ENCODE peak calls at places on chromosomes 3 and 15, in eight cellular contexts. K, R, W, P, O, M, Q and H are unnamed samples.

GRCh38 chr3:124263168-124263567 is 271.2 kb upstream of the ROPN1 start:
- DNase-seq in K (peak; percentile 44), R (peak; percentile 97), W (no peak), O (no peak), M (no peak), P (no peak), Q (no peak), H (no peak)

GRCh38 chr15:37981781-37982180 is 47.3 kb downstream of the TMCO5A start:
- DNase-seq in K (peak; percentile 35), R (peak; percentile 61), P (peak; percentile 39), M (no peak), Q (no peak), O (peak; percentile 30), W (no peak), H (no peak)

GRCh38 chr15:54789377-54789776 is 407.4 kb downstream of the RSL24D1 start:
- DNase-seq in W (no peak), Q (no peak), K (no peak), R (no peak), O (no peak), P (no peak), M (no peak), H (no peak)

GRCh38 chr15:65189102-65189740 is 4.1 kb upstream of the CLPX start:
- DNase-seq in P (peak; percentile 63), Q (peak; percentile 31), R (peak; percentile 78), K (peak; percentile 68), O (peak; percentile 70), M (peak; percentile 58), W (peak; percentile 57), H (no peak)

GRCh38 chr3:116614795-116615362 is 94.7 kb upstream of the TUSC7 start:
- DNase-seq in P (no peak), M (peak; percentile 6), R (peak; percentile 5), Q (no peak), W (no peak), O (peak; percentile 29), K (no peak), H (no peak)

GRCh38 chr3:114551770-114552526 is 258.1 kb downstream of the TIGIT start:
- DNase-seq in P (peak; percentile 85), O (no peak), Q (no peak), M (no peak), R (peak; percentile 52), K (peak; percentile 46), W (no peak), H (peak; percentile 50)

GRCh38 chr3:185807455-185808068 is 17.3 kb downstream of the IGF2BP2 start:
- DNase-seq in R (peak; percentile 68), P (peak; percentile 79), O (peak; percentile 25), K (peak; percentile 84), Q (no peak), M (peak; percentile 95), W (no peak), H (no peak)

GRCh38 chr15:75156306-75157215 is 45.1 kb upstream of the C15orf39 start:
- DNase-seq in K (no peak), P (no peak), O (peak; percentile 66), M (no peak), R (no peak), W (no peak), Q (no peak), H (peak; percentile 90)

GRCh38 chr15:31502541-31503229 is 176.1 kb downstream of the KLF13 start:
- DNase-seq in M (no peak), K (no peak), R (no peak), W (no peak), P (no peak), O (no peak), Q (peak; percentile 12), H (no peak)

GRCh38 chr15:90221251-90221900 is 12.4 kb downstream of the CIB1 start:
- DNase-seq in O (peak; percentile 76), W (no peak), K (peak; percentile 70), M (peak; percentile 72), Q (peak; percentile 81), R (peak; percentile 92), P (no peak), H (peak; percentile 92)

GRCh38 chr3:159770998-159771397 is 217.6 kb upstream of the IL12A start:
- DNase-seq in R (no peak), Q (no peak), M (no peak), K (no peak), W (no peak), O (no peak), P (no peak), H (no peak)

GRCh38 chr15:56933420-56934210 is 15.2 kb downstream of the TCF12 start:
- DNase-seq in M (no peak), W (no peak), R (no peak), P (no peak), O (no peak), Q (no peak), K (no peak), H (no peak)

GRCh38 chr3:119841808-119842471 is 60.0 kb downstream of the NR1I2 start:
- DNase-seq in R (no peak), K (no peak), P (no peak), W (no peak), Q (no peak), M (no peak), O (no peak), H (no peak)

GRCh38 chr3:197372076-197372661 is 73.8 kb upstream of the DLG1 start:
- DNase-seq in W (no peak), O (peak; percentile 39), M (no peak), P (no peak), R (peak; percentile 86), K (no peak), Q (peak; percentile 55), H (peak; percentile 41)
- H3K4me3 ChIP-seq in W (no peak overlapping the region), O (no peak overlapping the region), M (no peak overlapping the region), P (peak overlapping the region; percentile 23), R (no peak overlapping the region), K (no peak overlapping the region), Q (no peak overlapping the region), H (no peak overlapping the region)

GRCh38 chr3:38006031-38006430 is 15.4 kb downstream of the VILL start:
- DNase-seq in R (no peak), K (no peak), P (no peak), W (no peak), O (no peak), Q (no peak), M (no peak), H (peak; percentile 75)
- H3K36me3 ChIP-seq in R (peaks cover 5% of the 10 kb centered on the region), K (no peaks in the 10 kb centered on the region), P (no peaks in the 10 kb centered on the region), W (peaks cover 44% of the 10 kb centered on the region), O (no peaks in the 10 kb centered on the region), Q (peaks cover 7% of the 10 kb centered on the region), M (peaks cover 34% of the 10 kb centered on the region), H (peaks cover 15% of the 10 kb centered on the region)

DNA sequence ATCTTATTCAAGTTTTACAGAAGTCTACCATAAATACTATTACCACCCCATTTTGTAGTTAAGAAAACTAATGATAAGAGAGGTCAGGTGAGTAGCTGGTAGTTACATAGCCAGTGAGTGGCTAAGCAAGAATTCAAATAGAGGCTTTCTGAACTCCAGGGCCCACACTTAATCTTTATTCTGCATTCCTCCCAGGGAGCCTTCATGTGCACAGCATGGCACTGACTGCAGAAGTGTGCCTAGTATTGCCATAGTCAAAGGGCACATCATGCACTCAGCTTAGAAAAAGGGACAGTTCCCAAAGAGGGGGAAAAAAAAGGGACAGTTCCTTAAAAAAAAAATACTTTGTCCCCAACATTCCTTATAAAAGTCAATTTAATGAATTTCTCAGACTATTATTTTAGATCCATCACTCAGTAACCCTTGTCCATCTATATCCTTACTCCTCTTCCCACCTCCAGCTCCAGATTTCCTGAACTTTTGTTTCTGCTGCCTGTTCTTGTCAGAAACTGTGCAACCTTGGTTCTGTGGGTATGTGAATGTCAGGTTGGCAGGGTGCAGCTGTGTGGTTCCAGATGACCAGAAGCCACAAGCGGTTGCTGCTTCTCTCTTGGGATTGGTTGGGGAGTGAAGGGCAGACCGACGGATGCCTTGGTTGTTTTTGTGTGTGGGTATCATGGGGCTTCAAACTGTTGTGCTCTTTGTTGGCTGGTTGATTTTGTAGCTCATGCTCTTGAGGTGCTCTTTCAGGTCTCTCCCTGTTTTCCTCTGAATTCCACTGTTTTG is 8.4 kb downstream of the MAPKBP1 start:
- DNase-seq in W (no peak), M (no peak), K (no peak), R (no peak), Q (no peak), O (peak; percentile 26), P (no peak), H (no peak)
- H3K9ac ChIP-seq in W (no peak overlapping the region), M (no peak overlapping the region), K (no peak overlapping the region), R (no peak overlapping the region), Q (no peak overlapping the region), O (no peak overlapping the region), P (no peak overlapping the region), H (no peak overlapping the region)

DNA sequence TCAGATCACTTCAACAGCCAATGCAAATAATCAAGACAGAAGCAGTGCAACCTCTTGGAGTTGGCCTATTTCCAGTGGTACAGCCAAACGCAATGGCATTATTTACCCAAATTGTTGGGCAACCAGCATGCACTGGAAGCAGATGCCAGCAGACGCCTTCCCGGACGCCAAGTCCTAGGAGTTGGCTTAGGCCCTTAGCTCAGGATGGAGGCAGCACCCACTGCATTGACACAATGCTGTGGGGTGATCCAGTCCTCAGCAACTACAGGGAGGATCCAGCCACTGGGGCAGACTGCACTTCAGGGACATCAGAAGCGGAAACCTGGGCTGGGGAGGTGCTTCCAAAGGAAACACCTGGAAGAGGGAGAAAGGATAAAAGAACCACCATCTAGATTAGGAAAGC is 290.4 kb downstream of the FAM43A start:
- DNase-seq in W (no peak), M (no peak), O (no peak), R (no peak), K (no peak), P (no peak), Q (no peak), H (no peak)
- H3K4me3 ChIP-seq in W (no peak overlapping the region), M (no peak overlapping the region), O (no peak overlapping the region), R (no peak overlapping the region), K (no peak overlapping the region), P (no peak overlapping the region), Q (no peak overlapping the region), H (no peak overlapping the region)

GRCh38 chr3:6444888-6445658 is 415.8 kb upstream of the GRM7 start:
- DNase-seq in P (no peak), K (no peak), R (no peak), W (no peak), Q (no peak), O (no peak), M (no peak), H (no peak)
- H3K36me3 ChIP-seq in P (no peaks in the 10 kb centered on the region), K (no peaks in the 10 kb centered on the region), R (no peaks in the 10 kb centered on the region), W (no peaks in the 10 kb centered on the region), Q (no peaks in the 10 kb centered on the region), O (no peaks in the 10 kb centered on the region), M (no peaks in the 10 kb centered on the region), H (no peaks in the 10 kb centered on the region)

GRCh38 chr15:72227720-72228119 is 3.3 kb downstream of the PKM start:
- DNase-seq in W (no peak), R (peak; percentile 6), P (no peak), M (no peak), Q (no peak), O (no peak), K (no peak), H (no peak)
- H3K9ac ChIP-seq in W (no peak overlapping the region), R (no peak overlapping the region), P (peak overlapping the region; percentile 94), M (no peak overlapping the region), Q (peak overlapping the region; percentile 50), O (no peak overlapping the region), K (peak overlapping the region; percentile 45), H (peak overlapping the region; percentile 60)

DNA sequence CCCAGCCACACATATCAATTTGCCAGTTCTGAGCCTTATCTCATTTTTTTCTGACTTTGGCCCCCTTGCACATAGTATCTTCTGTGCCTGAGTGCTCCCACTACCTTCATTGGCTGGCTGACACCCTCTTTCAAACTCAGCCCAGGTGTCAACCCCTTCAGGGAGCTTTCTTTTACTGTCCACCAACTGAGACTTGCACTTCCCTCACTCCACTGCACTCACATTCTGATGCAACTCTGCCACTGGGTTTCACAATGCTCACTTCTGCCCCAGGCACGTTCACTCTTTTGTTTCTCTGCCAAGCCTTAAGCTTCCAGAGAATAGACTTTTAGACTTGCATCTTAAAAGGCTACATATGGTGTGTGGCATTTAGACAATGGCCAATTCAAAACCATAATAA is 101.5 kb upstream of the CBLB start:
- DNase-seq in W (no peak), P (no peak), R (peak; percentile 95), O (no peak), M (peak; percentile 11), Q (peak; percentile 23), K (no peak), H (no peak)
- H3K4me3 ChIP-seq in W (no peak overlapping the region), P (no peak overlapping the region), R (no peak overlapping the region), O (no peak overlapping the region), M (no peak overlapping the region), Q (no peak overlapping the region), K (no peak overlapping the region), H (no peak overlapping the region)